ENCODE peak calls at places on chromosomes 13 and 19, in ten cellular contexts. Y is uterus, O is MM.1S, R is GM23338, J is kidney epithelial cell, K is fibroblast of mammary gland, P is pancreas, F is ascending aorta, M is choroid plexus epithelial cell, I is tibial nerve. N is an unnamed sample.
A peak's percentile ranks its signal among the peaks of the same experiment; 100 is the strongest.

GRCh38 chr13:103325675-103326074 is 259.5 kb upstream of the SLC10A2 start:
- DNase-seq in R (peak; percentile 48), Y (no peak), P (no peak), J (no peak), O (no peak), M (no peak), I (no peak), K (no peak), F (no peak), N (no peak)

GRCh38 chr13:92512852-92513251 is 713.8 kb upstream of the GPC6 start:
- DNase-seq in F (no peak), R (no peak), P (no peak), I (no peak), Y (no peak), J (no peak), K (no peak), M (no peak), O (no peak), N (no peak)

GRCh38 chr13:95117092-95117491 is 184.2 kb downstream of the ABCC4 start:
- DNase-seq in O (no peak), K (no peak), F (no peak), P (no peak), J (no peak), I (no peak), M (no peak), Y (no peak), R (no peak), N (no peak)

GRCh38 chr19:33809960-33810359 is 13.3 kb downstream of the KCTD15 start:
- DNase-seq in R (no peak), K (peak; percentile 57), M (peak; percentile 51), O (no peak), J (no peak), I (no peak), F (no peak), Y (no peak), P (peak; percentile 46), N (no peak)

GRCh38 chr13:110306960-110307696 is at the start of the genes COL4A1 and COL4A2:
- DNase-seq in M (peak; percentile 88), F (peak; percentile 88), I (peak; percentile 77), J (no peak), Y (peak; percentile 90), K (peak; percentile 62), O (no peak), P (peak; percentile 78), R (peak; percentile 87), N (peak; percentile 95)

GRCh38 chr19:33468361-33469170 is 53.0 kb downstream of the PEPD start:
- DNase-seq in F (peak; percentile 61), M (no peak), O (no peak), Y (no peak), P (peak; percentile 49), J (no peak), R (no peak), K (no peak), I (no peak), N (peak; percentile 75)

GRCh38 chr13:110166598-110166997 is 140.4 kb downstream of the COL4A1 start:
- DNase-seq in F (no peak), K (no peak), I (no peak), Y (no peak), O (no peak), R (no peak), M (no peak), J (no peak), P (no peak), N (peak; percentile 48)

GRCh38 chr13:44193731-44194130 is 179.9 kb upstream of the SERP2 start:
- DNase-seq in J (no peak), M (no peak), P (no peak), R (no peak), O (no peak), K (no peak), F (no peak), Y (no peak), I (no peak), N (no peak)

GRCh38 chr13:23645851-23646250 is 75.6 kb downstream of the TNFRSF19 start:
- DNase-seq in J (no peak), M (no peak), Y (no peak), F (no peak), P (no peak), O (no peak), I (no peak), K (no peak), R (no peak), N (no peak)

GRCh38 chr13:23639672-23640275 is 69.6 kb downstream of the TNFRSF19 start:
- DNase-seq in Y (no peak), F (no peak), M (no peak), O (no peak), K (no peak), I (no peak), R (no peak), P (no peak), J (no peak), N (no peak)

GRCh38 chr13:23643828-23644419 is 73.7 kb downstream of the TNFRSF19 start:
- DNase-seq in M (peak; percentile 51), I (no peak), R (no peak), O (no peak), Y (no peak), P (no peak), F (no peak), J (no peak), K (no peak), N (no peak)

GRCh38 chr13:23642110-23642509 is 71.9 kb downstream of the TNFRSF19 start:
- DNase-seq in P (no peak), I (no peak), M (no peak), K (no peak), Y (no peak), F (no peak), J (no peak), R (no peak), O (no peak), N (no peak)

DNA sequence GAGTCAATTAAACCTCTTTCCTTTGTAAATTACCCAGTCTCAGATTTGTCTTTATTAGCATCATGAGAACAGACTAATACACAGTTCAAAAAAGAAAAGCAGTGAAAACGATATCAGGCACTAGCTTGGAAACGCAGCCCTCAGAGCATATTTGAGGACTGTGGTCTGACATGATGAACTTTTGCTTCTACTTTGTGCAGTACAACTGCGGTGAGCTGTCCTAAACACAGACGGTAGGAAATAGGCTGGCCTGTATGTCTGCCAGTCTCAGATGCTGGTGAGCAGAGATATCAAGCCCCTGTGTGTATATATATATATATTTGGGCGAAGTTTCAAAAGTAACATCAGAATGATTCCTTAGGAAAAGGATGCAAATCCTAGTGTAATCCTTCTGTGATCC is 74.3 kb downstream of the TNFRSF19 start:
- DNase-seq in P (no peak), F (no peak), K (no peak), Y (no peak), J (no peak), O (no peak), M (peak; percentile 94), I (no peak), R (no peak), N (no peak)
- TF ChIP-seq CTCF in P (no peak), F (no peak), K (no peak), Y (no peak), J (no peak), O (no peak), M (no peak), I (no peak), R (no peak), N (no peak)

GRCh38 chr19:41887711-41888382 is 4.9 kb downstream of the ARHGEF1 start:
- DNase-seq in J (peak; percentile 86), I (no peak), P (no peak), K (peak; percentile 20), R (peak; percentile 92), F (peak; percentile 72), Y (no peak), O (no peak), M (peak; percentile 40), N (no peak)
- TF ChIP-seq CTCF in J (peak; percentile 76), I (no peak), P (no peak), K (no peak), R (peak; percentile 65), F (no peak), Y (no peak), O (no peak), M (no peak), N (no peak)

GRCh38 chr19:8071912-8072311 is 19.4 kb downstream of the CCL25 start:
- DNase-seq in R (peak; percentile 34), K (no peak), I (no peak), M (no peak), P (no peak), Y (no peak), O (no peak), F (no peak), J (no peak), N (no peak)
- TF ChIP-seq CTCF in R (peak; percentile 47), K (no peak), I (no peak), M (no peak), P (no peak), Y (no peak), O (no peak), F (no peak), J (no peak), N (no peak)

GRCh38 chr13:30892966-30893365 is 13.1 kb upstream of the MEDAG start:
- DNase-seq in J (no peak), F (peak; percentile 86), Y (peak; percentile 78), R (peak; percentile 87), M (peak; percentile 85), P (no peak), I (no peak), O (no peak), K (peak; percentile 72), N (no peak)
- TF ChIP-seq CTCF in J (peak; percentile 65), F (peak; percentile 53), Y (peak; percentile 54), R (peak; percentile 83), M (peak; percentile 85), P (no peak), I (peak; percentile 21), O (no peak), K (peak; percentile 72), N (peak; percentile 56)

N was measured in osteocyte.